ENCODE peak calls at places on chromosome 4, in four cellular contexts. Q is mammary epithelial cell, S is SK-N-MC, U is endothelial cell of umbilical vein. O is an unnamed sample.
A peak's percentile ranks its signal among the peaks of the same experiment; 100 is the strongest.

GRCh38 chr4:40301592-40301991 is 33.5 kb upstream of the CHRNA9 start:
- DNase-seq in Q (no peak), S (no peak), U (no peak), O (no peak)

GRCh38 chr4:112652216-112652615 is 15.3 kb downstream of the LARP7 start:
- DNase-seq in Q (no peak), S (no peak), U (no peak), O (peak; percentile 97)

GRCh38 chr4:157887316-157887715 is 285.5 kb downstream of the GASK1B start:
- DNase-seq in Q (no peak), S (no peak), U (no peak), O (no peak)

GRCh38 chr4:7638984-7639789 is 204.5 kb upstream of the PSAPL1 start:
- DNase-seq in Q (no peak), S (no peak), U (no peak), O (no peak)

GRCh38 chr4:26320159-26320452 is 708 bp upstream of the RBPJ start:
- DNase-seq in Q (no peak), S (no peak), U (no peak), O (no peak)

GRCh38 chr4:140691369-140691768 is 64.8 kb downstream of the TBC1D9 start:
- DNase-seq in Q (peak; percentile 14), S (no peak), U (peak; percentile 69), O (peak; percentile 76)

GRCh38 chr4:21628916-21629315 is 319.7 kb downstream of the KCNIP4 start:
- DNase-seq in Q (no peak), S (no peak), U (no peak), O (no peak)

GRCh38 chr4:80500593-80500992 is 165.1 kb downstream of the CFAP299 start:
- DNase-seq in Q (peak; percentile 7), S (peak; percentile 75), U (no peak), O (no peak)

GRCh38 chr4:24470681-24471622 is 113.4 kb downstream of the DHX15 start:
- DNase-seq in Q (peak; percentile 35), S (no peak), U (peak; percentile 52), O (peak; percentile 60)

GRCh38 chr4:140154572-140154891 is 548 bp upstream of the MAML3 start:
- DNase-seq in Q (no peak), S (no peak), U (no peak), O (no peak)

GRCh38 chr4:81506731-81507130 is 35.0 kb upstream of the RASGEF1B start:
- DNase-seq in Q (no peak), S (no peak), U (no peak), O (no peak)

GRCh38 chr4:75745192-75745591 is 20.8 kb downstream of the USO1 start:
- DNase-seq in Q (peak; percentile 88), S (no peak), U (peak; percentile 74), O (no peak)

GRCh38 chr4:82893942-82894341 is 3.0 kb upstream of the SEC31A start:
- DNase-seq in Q (no peak), S (no peak), U (no peak), O (no peak)

GRCh38 chr4:244471-244870 is 60.8 kb downstream of the ZNF732 start:
- DNase-seq in Q (peak; percentile 9), S (peak; percentile 42), U (peak; percentile 35), O (peak; percentile 84)

GRCh38 chr4:85966308-85966882 is 393.5 kb downstream of the MAPK10 start:
- DNase-seq in Q (no peak), S (no peak), U (peak; percentile 49), O (no peak)

GRCh38 chr4:123659759-123660158 is 263.2 kb downstream of the SPRY1 start:
- DNase-seq in Q (peak; percentile 31), S (no peak), U (peak; percentile 37), O (peak; percentile 68)

GRCh38 chr4:137414802-137415201 is 117.5 kb downstream of the PCDH18 start:
- DNase-seq in Q (no peak), S (no peak), U (no peak), O (no peak)

GRCh38 chr4:1401409-1402020 is 4.7 kb downstream of the NKX1-1 start:
- DNase-seq in Q (no peak), S (no peak), U (no peak), O (no peak)

GRCh38 chr4:48602222-48602621 is 112.2 kb downstream of the ZAR1 start:
- DNase-seq in Q (peak; percentile 53), S (no peak), U (no peak), O (no peak)

GRCh38 chr4:94892051-94892450 is 134.3 kb downstream of the BMPR1B start:
- DNase-seq in Q (no peak), S (no peak), U (peak; percentile 10), O (no peak)

GRCh38 chr4:6425336-6425735 is 47.1 kb downstream of the PPP2R2C start:
- DNase-seq in Q (no peak), S (no peak), U (no peak), O (no peak)

GRCh38 chr4:141011799-141012377 is 121.4 kb downstream of the RNF150 start:
- DNase-seq in Q (no peak), S (no peak), U (no peak), O (no peak)

GRCh38 chr4:61389640-61390039 is 189.5 kb downstream of the ADGRL3 start:
- DNase-seq in Q (no peak), S (no peak), U (no peak), O (no peak)

GRCh38 chr4:75781328-75781727 is 57.0 kb downstream of the USO1 start:
- DNase-seq in Q (no peak), S (no peak), U (no peak), O (no peak)

GRCh38 chr4:22595684-22596083 is 79.8 kb upstream of the ADGRA3 start:
- DNase-seq in Q (no peak), S (no peak), U (no peak), O (no peak)

GRCh38 chr4:118969359-118969758 is 80.7 kb downstream of the SYNPO2 start:
- DNase-seq in Q (peak; percentile 62), S (no peak), U (peak; percentile 72), O (peak; percentile 56)

GRCh38 chr4:2251795-2252529 is 9.9 kb downstream of the MXD4 start:
- DNase-seq in Q (no peak), S (no peak), U (no peak), O (no peak)

GRCh38 chr4:6758732-6759131 is 23.8 kb upstream of the KIAA0232 start:
- DNase-seq in Q (no peak), S (no peak), U (no peak), O (no peak)

GRCh38 chr4:85527815-85528214 is 52.9 kb downstream of the ARHGAP24 start:
- DNase-seq in Q (no peak), S (no peak), U (no peak), O (no peak)

GRCh38 chr4:142824368-142824767 is 21.7 kb downstream of the INPP4B start:
- DNase-seq in Q (peak; percentile 37), S (no peak), U (no peak), O (no peak)

GRCh38 chr4:7389101-7389701 is 45.5 kb downstream of the PSAPL1 start:
- DNase-seq in Q (no peak), S (no peak), U (no peak), O (no peak)

GRCh38 chr4:188960411-188961093 is 821.3 kb downstream of the TRIML1 start:
- DNase-seq in Q (no peak), S (no peak), U (no peak), O (no peak)

DNA sequence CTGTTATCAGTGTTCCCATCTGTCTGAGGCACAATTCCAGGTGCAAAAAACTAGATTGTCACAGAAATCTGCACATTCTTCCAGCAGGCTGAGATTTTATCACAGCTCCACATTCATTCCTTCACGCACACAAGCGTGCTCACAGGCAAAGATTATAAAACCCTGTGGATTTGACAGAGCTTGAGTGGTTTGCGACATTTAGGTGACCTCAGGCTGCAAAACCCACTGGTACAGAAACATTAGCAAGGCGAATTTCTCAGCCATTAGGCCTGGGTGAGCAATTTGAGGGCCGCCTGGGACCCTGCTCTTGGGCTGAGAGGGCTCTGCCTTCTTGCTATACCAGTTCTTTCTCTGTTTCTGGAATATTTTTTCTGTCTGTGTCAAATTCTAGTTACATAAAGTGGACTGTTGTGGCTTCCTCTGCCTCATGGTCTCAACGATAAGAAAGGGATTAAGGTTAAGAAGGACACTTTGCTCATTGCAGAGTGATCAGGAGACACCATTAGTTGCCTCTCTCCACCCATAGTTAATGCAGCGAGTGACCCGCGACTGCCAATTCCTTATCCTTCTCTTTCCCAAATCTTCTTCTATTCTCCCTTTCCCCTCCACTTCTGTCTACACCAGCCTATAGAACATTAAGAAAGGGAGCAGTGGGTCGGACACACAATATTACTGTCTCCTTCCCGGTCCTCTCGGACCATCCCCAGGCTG is 86.7 kb upstream of the C1QTNF7 start:
- DNase-seq in Q (no peak), S (no peak), U (no peak), O (no peak)
- TF ChIP-seq EZH2 in Q (no peak), S (no peak), U (no peak), O (no peak)

GRCh38 chr4:73341454-73341853 is 62.6 kb upstream of the ALB start:
- DNase-seq in Q (peak; percentile 51), S (peak; percentile 14), U (peak; percentile 34), O (peak; percentile 78)
- TF ChIP-seq EZH2 in Q (no peak), S (no peak), U (no peak), O (no peak)

GRCh38 chr4:8891646-8892555 is 20.3 kb upstream of the HMX1 start:
- DNase-seq in Q (no peak), S (no peak), U (no peak), O (peak; percentile 77)

GRCh38 chr4:8892556-8893226 is 21.1 kb upstream of the HMX1 start:
- DNase-seq in Q (no peak), S (no peak), U (no peak), O (no peak)

GRCh38 chr4:8893624-8894423 is 22.2 kb upstream of the HMX1 start:
- DNase-seq in Q (no peak), S (no peak), U (no peak), O (peak; percentile 76)

GRCh38 chr4:8894424-8894816 is 22.8 kb upstream of the HMX1 start:
- DNase-seq in Q (no peak), S (no peak), U (no peak), O (no peak)

DNA sequence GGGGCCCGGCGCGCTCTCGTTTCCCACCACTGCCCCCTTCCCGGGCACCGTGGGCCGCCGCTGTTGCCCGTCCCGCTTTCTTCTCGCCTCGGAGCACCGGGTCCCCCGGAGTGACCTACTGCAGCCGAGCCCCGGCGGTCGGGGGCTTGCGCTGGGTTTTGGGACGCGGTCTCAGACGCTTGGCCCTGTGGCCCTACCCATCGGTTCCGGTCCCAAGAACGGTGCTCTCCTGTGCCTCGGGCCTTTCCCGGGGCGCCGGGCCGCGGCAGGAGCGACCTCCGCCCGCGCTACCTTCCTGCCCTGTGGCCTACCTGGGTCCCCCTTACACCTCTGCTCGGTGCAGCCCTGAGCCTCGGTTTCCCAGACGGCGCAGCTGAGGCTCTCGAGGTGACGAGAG is 21.6 kb upstream of the HMX1 start:
- DNase-seq in Q (no peak), S (no peak), U (no peak), O (no peak)
- TF ChIP-seq EZH2 in Q (no peak), S (no peak), U (no peak), O (peak; percentile 76)

DNA sequence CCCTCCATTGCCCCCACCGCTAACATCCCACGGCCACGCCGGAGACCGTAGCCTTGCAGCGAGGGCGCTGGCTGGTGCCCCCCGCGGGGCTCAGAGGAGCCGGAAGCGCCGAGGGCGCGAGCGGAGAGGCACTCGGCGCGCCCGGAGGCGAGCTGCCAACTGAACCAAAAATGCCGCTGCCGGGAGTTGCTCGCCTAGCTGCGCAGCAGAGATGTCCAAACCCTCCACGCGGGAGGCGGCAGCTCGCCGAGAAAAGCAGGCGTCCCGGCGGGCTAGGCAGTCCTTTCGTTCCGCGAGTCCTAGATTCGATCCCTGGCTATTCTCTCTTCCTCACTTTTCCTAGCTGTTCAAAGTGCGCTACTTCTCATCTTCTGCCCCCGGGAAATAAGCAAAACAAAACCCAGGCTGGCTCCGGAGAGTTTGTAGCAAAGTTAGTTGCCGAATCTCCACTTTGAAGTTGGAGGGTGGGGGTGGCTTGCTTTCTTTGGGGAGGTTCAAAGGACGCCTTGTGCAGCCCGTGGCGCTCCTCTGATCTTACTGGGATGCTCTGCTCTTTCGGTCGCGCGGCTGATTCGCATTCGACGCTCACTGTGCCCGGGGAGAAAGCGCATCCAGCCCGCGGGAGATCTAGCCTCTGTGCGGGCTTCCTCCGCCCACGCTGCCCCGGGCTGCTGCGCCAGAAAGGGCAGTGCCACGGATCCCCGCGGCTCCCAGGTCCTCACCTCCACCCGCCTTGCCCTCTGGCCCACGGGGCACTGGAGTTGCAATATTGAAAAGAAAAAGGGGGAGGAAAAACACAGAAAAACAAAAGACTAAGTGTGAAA is 677 bp downstream of the NKX6-1 start:
- DNase-seq in Q (peak; percentile 24), S (no peak), U (peak; percentile 13), O (peak; percentile 63)
- TF ChIP-seq EZH2 in Q (peak; percentile 97), S (no peak), U (peak; percentile 97), O (peak; percentile 97)

O was measured in GM23338.